ENCODE peak calls at places on chromosomes 3 and 15, in six cellular contexts. E is IMR-90, L is SK-N-SH, J is A549, R is GM12878, W is K562. Y is an unnamed sample.

GRCh38 chr15:74835312-74835823 is 7.6 kb downstream of the ULK3 start:
- DNase-seq in E (peak), L (peak), J (peak), R (no peak), W (peak), Y (peak)

GRCh38 chr3:195769551-195769950 is 42.2 kb downstream of the MUC4 start:
- DNase-seq in E (no peak), L (no peak), J (no peak), R (no peak), W (no peak), Y (no peak)

GRCh38 chr15:25059698-25060471 is 105.1 kb downstream of the SNRPN start:
- DNase-seq in E (no peak), L (no peak), J (no peak), R (no peak), W (no peak), Y (no peak)

GRCh38 chr15:68620721-68621528 is 42.1 kb downstream of the CORO2B start:
- DNase-seq in E (peak), L (no peak), J (no peak), R (no peak), W (no peak), Y (no peak)

GRCh38 chr15:91956026-91956723 is 102.7 kb downstream of the SLCO3A1 start:
- DNase-seq in E (peak), L (peak), J (no peak), R (no peak), W (no peak), Y (no peak)

GRCh38 chr15:38652998-38653397 is 88.4 kb upstream of the RASGRP1 start:
- DNase-seq in E (no peak), L (no peak), J (no peak), R (no peak), W (no peak), Y (no peak)

GRCh38 chr3:186209810-186210752 is 101.2 kb upstream of the ETV5 start:
- DNase-seq in E (peak), L (peak), J (no peak), R (no peak), W (peak), Y (peak)

GRCh38 chr3:133097214-133097613 is 59.0 kb downstream of the TMEM108 start:
- DNase-seq in E (peak), L (peak), J (no peak), R (no peak), W (no peak), Y (no peak)

GRCh38 chr3:123071146-123071545 is 4.3 kb downstream of the PDIA5 start:
- DNase-seq in E (peak), L (peak), J (peak), R (no peak), W (no peak), Y (peak)

GRCh38 chr3:172908871-172909270 is 158.3 kb downstream of the ECT2 start:
- DNase-seq in E (no peak), L (no peak), J (no peak), R (no peak), W (no peak), Y (no peak)

GRCh38 chr15:85142324-85142723 is 160.7 kb downstream of the PDE8A start:
- DNase-seq in E (peak), L (no peak), J (no peak), R (no peak), W (no peak), Y (no peak)

GRCh38 chr3:54783611-54784010 is 144.2 kb downstream of the LRTM1 start:
- DNase-seq in E (no peak), L (no peak), J (no peak), R (no peak), W (no peak), Y (no peak)

GRCh38 chr15:49847937-49848823 is 227.3 kb downstream of the DTWD1 start:
- DNase-seq in E (peak), L (no peak), J (peak), R (no peak), W (no peak), Y (no peak)

GRCh38 chr15:27427386-27427785 is 456.4 kb downstream of the GABRG3 start:
- DNase-seq in E (no peak), L (peak), J (no peak), R (no peak), W (no peak), Y (no peak)

GRCh38 chr15:28992996-28993719 is 107.4 kb downstream of the APBA2 start:
- DNase-seq in E (no peak), L (no peak), J (no peak), R (no peak), W (no peak), Y (no peak)

GRCh38 chr3:194572944-194573491 is 60.2 kb downstream of the TMEM44 start:
- DNase-seq in E (peak), L (no peak), J (no peak), R (no peak), W (no peak), Y (no peak)

GRCh38 chr3:194570898-194571297 is 62.3 kb downstream of the TMEM44 start:
- DNase-seq in E (no peak), L (no peak), J (no peak), R (no peak), W (no peak), Y (no peak)

GRCh38 chr3:194571491-194571941 is 61.7 kb downstream of the TMEM44 start:
- DNase-seq in E (no peak), L (no peak), J (no peak), R (no peak), W (no peak), Y (no peak)

GRCh38 chr3:194573680-194574437 is 59.4 kb downstream of the TMEM44 start:
- DNase-seq in E (peak), L (peak), J (peak), R (no peak), W (peak), Y (peak)

GRCh38 chr3:194572131-194572789 is 61.0 kb downstream of the TMEM44 start:
- DNase-seq in E (peak), L (no peak), J (no peak), R (no peak), W (peak), Y (peak)
- TF ChIP-seq SMC3 in E (peak), L (no peak), J (no peak), R (no peak), W (no peak), Y (no peak)

GRCh38 chr3:87957575-87957974 is 101.2 kb downstream of the CGGBP1 start:
- DNase-seq in E (no peak), L (no peak), J (no peak), R (no peak), W (no peak), Y (no peak)

DNA sequence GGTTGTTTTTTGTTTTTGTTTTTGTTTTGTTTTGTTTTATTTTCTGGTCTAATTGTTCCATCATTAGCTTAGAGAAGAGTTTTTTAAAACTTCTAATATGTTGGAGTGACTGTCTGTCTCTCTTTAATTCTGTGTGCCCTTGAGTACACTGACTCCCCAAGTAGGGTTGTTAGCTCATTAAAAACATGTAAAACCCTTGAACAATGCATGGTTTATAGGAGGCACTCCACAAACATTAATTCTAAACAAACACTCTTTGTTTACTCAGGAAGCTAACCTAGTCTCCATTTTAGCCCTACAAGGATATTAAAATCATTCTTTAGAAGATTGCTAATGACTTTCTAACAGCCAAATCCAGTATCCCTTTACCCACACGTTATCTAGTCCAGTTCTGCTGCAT is 100.5 kb downstream of the CGGBP1 start:
- DNase-seq in E (no peak), L (no peak), J (no peak), R (no peak), W (no peak), Y (no peak)
- TF ChIP-seq SMC3 in E (no peak), L (no peak), J (no peak), R (no peak), W (no peak), Y (no peak)

DNA sequence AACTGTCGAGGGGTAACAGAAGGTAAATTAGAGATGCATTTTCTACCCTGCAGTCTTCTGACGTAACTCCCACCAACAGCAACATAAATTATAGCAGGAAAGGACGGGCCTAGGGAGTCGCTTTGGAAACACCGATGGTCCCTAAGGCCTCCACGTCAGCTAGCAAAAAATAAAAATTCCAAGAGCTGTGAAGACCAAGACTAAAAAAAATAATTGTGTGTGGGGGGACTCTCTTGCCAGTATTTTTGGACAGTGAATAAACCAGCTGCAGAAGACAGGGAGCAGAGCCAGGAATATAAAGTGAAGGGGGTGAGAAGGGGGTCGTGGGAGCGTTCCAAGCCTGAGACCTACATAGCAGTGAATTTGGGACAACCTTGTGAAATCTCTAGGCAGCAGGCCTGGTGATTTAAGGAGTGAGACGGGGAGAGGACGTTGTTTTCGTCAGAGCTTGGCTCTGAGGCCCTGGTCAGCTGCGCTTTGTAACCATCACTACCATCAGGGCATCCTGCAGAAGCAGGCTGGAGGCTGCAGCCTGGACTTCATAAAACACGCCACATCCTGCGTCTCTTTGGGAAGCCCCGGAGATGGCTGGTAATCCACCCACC is 216.0 kb downstream of the ADAMTS17 start:
- DNase-seq in E (no peak), L (no peak), J (no peak), R (no peak), W (no peak), Y (no peak)
- TF ChIP-seq SMC3 in E (no peak), L (no peak), J (no peak), R (no peak), W (no peak), Y (no peak)

DNA sequence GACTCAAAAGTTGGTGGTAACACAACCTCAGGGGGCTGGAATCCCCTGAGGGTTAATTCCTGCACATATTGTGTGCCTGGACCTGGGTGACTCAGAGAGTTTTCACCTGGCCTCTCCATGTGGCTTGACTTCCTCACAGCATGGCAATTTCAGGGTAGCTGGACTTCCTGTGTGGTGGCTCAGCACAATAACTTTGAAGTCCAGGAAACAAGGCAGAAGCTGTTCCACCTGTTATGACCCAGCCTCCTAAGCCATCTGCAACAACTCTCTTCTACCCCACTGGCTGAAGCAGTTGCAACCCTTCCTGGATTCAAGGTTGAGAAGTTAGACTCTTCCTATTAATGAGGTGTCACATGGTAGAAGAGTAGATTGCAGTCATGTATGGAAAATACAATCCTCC is 58.4 kb downstream of the EDEM1 start:
- DNase-seq in E (no peak), L (no peak), J (no peak), R (no peak), W (no peak), Y (no peak)
- TF ChIP-seq SMC3 in E (no peak), L (no peak), J (no peak), R (no peak), W (no peak), Y (no peak)